ENCODE peak calls at places on chromosome 6, in six cellular contexts. One of them, this sample, is unnamed.

GRCh38 chr6:141467881-141468280 is 664.8 kb upstream of the GJE1 start:
- DNase-seq in mesothelial cell of epicardium: no peak
- DNase-seq in osteoblast: no peak
- DNase-seq in HFF-Myc: no peak
- DNase-seq in coronary artery: no peak
- DNase-seq in lower leg skin: no peak
- DNase-seq in this sample: no peak

GRCh38 chr6:161033667-161034066 is 42.1 kb downstream of the MAP3K4 start:
- DNase-seq in osteoblast: no peak
- DNase-seq in mesothelial cell of epicardium: no peak
- DNase-seq in coronary artery: no peak
- DNase-seq in lower leg skin: no peak
- DNase-seq in HFF-Myc: no peak
- DNase-seq in this sample: no peak

GRCh38 chr6:169799474-169799926 is 48.1 kb downstream of the ERMARD start:
- DNase-seq in lower leg skin: no peak
- DNase-seq in osteoblast: no peak
- DNase-seq in coronary artery: no peak
- DNase-seq in mesothelial cell of epicardium: no peak
- DNase-seq in HFF-Myc: no peak
- DNase-seq in this sample: no peak

GRCh38 chr6:51466427-51466826 is 621.0 kb downstream of the PKHD1 start:
- DNase-seq in HFF-Myc: no peak
- DNase-seq in mesothelial cell of epicardium: no peak
- DNase-seq in coronary artery: no peak
- DNase-seq in lower leg skin: no peak
- DNase-seq in osteoblast: no peak
- DNase-seq in this sample: no peak

GRCh38 chr6:146289816-146290588 is 253.6 kb upstream of the RAB32 start:
- DNase-seq in coronary artery: no peak
- DNase-seq in HFF-Myc: peak; percentile 82
- DNase-seq in mesothelial cell of epicardium: no peak
- DNase-seq in osteoblast: peak; percentile 60
- DNase-seq in lower leg skin: peak; percentile 61
- DNase-seq in this sample: no peak

GRCh38 chr6:36735110-36735971 is 37.7 kb downstream of the RAB44 start:
- DNase-seq in lower leg skin: peak; percentile 75
- DNase-seq in osteoblast: peak; percentile 97
- DNase-seq in mesothelial cell of epicardium: no peak
- DNase-seq in HFF-Myc: peak; percentile 33
- DNase-seq in coronary artery: peak; percentile 93
- DNase-seq in this sample: no peak

GRCh38 chr6:74870403-74870802 is 335.4 kb downstream of the COL12A1 start:
- DNase-seq in osteoblast: no peak
- DNase-seq in mesothelial cell of epicardium: no peak
- DNase-seq in lower leg skin: no peak
- DNase-seq in HFF-Myc: no peak
- DNase-seq in coronary artery: no peak
- DNase-seq in this sample: no peak

GRCh38 chr6:151141685-151142084 is 98.1 kb upstream of the AKAP12 start:
- DNase-seq in lower leg skin: no peak
- DNase-seq in coronary artery: no peak
- DNase-seq in osteoblast: no peak
- DNase-seq in HFF-Myc: no peak
- DNase-seq in mesothelial cell of epicardium: no peak
- DNase-seq in this sample: no peak

GRCh38 chr6:166005846-166006592 is 161.6 kb downstream of the TBXT start:
- DNase-seq in lower leg skin: no peak
- DNase-seq in coronary artery: no peak
- DNase-seq in HFF-Myc: no peak
- DNase-seq in mesothelial cell of epicardium: peak; percentile 47
- DNase-seq in osteoblast: peak; percentile 94
- DNase-seq in this sample: peak; percentile 36

GRCh38 chr6:81838031-81838430 is 85.5 kb upstream of the TENT5A start:
- DNase-seq in mesothelial cell of epicardium: no peak
- DNase-seq in HFF-Myc: no peak
- DNase-seq in coronary artery: no peak
- DNase-seq in lower leg skin: no peak
- DNase-seq in osteoblast: no peak
- DNase-seq in this sample: no peak

GRCh38 chr6:166650824-166651223 is 23.8 kb upstream of the RPS6KA2 start:
- DNase-seq in lower leg skin: no peak
- DNase-seq in mesothelial cell of epicardium: no peak
- DNase-seq in coronary artery: peak; percentile 22
- DNase-seq in osteoblast: no peak
- DNase-seq in HFF-Myc: no peak
- DNase-seq in this sample: no peak

GRCh38 chr6:113855500-113856010 is 1.6 kb upstream of the MARCKS start:
- DNase-seq in HFF-Myc: no peak
- DNase-seq in osteoblast: peak; percentile 81
- DNase-seq in coronary artery: peak; percentile 74
- DNase-seq in lower leg skin: peak; percentile 23
- DNase-seq in mesothelial cell of epicardium: no peak
- DNase-seq in this sample: no peak

GRCh38 chr6:87366428-87366827 is 21.8 kb downstream of the C6orf163 start:
- DNase-seq in lower leg skin: no peak
- DNase-seq in HFF-Myc: no peak
- DNase-seq in coronary artery: no peak
- DNase-seq in osteoblast: no peak
- DNase-seq in mesothelial cell of epicardium: no peak
- DNase-seq in this sample: no peak

GRCh38 chr6:44563397-44563796 is 175.9 kb downstream of the CDC5L start:
- DNase-seq in lower leg skin: no peak
- DNase-seq in mesothelial cell of epicardium: no peak
- DNase-seq in coronary artery: peak; percentile 66
- DNase-seq in osteoblast: peak; percentile 41
- DNase-seq in HFF-Myc: no peak
- DNase-seq in this sample: no peak

GRCh38 chr6:145551164-145551563 is 184.2 kb downstream of the EPM2A start:
- DNase-seq in coronary artery: no peak
- DNase-seq in HFF-Myc: no peak
- DNase-seq in lower leg skin: no peak
- DNase-seq in osteoblast: no peak
- DNase-seq in mesothelial cell of epicardium: no peak
- DNase-seq in this sample: no peak

GRCh38 chr6:32529697-32530429 is at the start of gene HLA-DRB5:
- DNase-seq in mesothelial cell of epicardium: no peak
- DNase-seq in coronary artery: no peak
- DNase-seq in lower leg skin: peak; percentile 12
- DNase-seq in osteoblast: no peak
- DNase-seq in HFF-Myc: no peak
- DNase-seq in this sample: no peak

GRCh38 chr6:74574794-74575193 is 631.1 kb downstream of the COL12A1 start:
- DNase-seq in lower leg skin: no peak
- DNase-seq in mesothelial cell of epicardium: no peak
- DNase-seq in coronary artery: no peak
- DNase-seq in osteoblast: no peak
- DNase-seq in HFF-Myc: no peak
- DNase-seq in this sample: no peak

GRCh38 chr6:110255356-110255755 is 75.1 kb downstream of the CDC40 start:
- DNase-seq in mesothelial cell of epicardium: no peak
- DNase-seq in lower leg skin: no peak
- DNase-seq in coronary artery: no peak
- DNase-seq in HFF-Myc: peak; percentile 14
- DNase-seq in osteoblast: peak; percentile 58
- DNase-seq in this sample: peak; percentile 43

GRCh38 chr6:144285798-144286502 is 815 bp downstream of the UTRN start:
- DNase-seq in coronary artery: peak; percentile 93
- DNase-seq in mesothelial cell of epicardium: peak; percentile 37
- DNase-seq in HFF-Myc: no peak
- DNase-seq in osteoblast: peak; percentile 87
- DNase-seq in lower leg skin: peak; percentile 68
- DNase-seq in this sample: peak; percentile 51

GRCh38 chr6:165766457-165766856 is 103.4 kb upstream of the PDE10A start:
- DNase-seq in osteoblast: no peak
- DNase-seq in mesothelial cell of epicardium: no peak
- DNase-seq in coronary artery: no peak
- DNase-seq in lower leg skin: no peak
- DNase-seq in HFF-Myc: no peak
- DNase-seq in this sample: no peak

GRCh38 chr6:131167773-131168172 is 32.5 kb downstream of the AKAP7 start:
- DNase-seq in mesothelial cell of epicardium: no peak
- DNase-seq in coronary artery: no peak
- DNase-seq in osteoblast: no peak
- DNase-seq in HFF-Myc: no peak
- DNase-seq in lower leg skin: no peak
- DNase-seq in this sample: no peak
- TF ChIP-seq CTCF in mesothelial cell of epicardium: no peak
- TF ChIP-seq CTCF in coronary artery: no peak
- TF ChIP-seq CTCF in osteoblast: peak; percentile 20
- TF ChIP-seq CTCF in HFF-Myc: no peak
- TF ChIP-seq CTCF in lower leg skin: no peak
- TF ChIP-seq CTCF in this sample: peak; percentile 9

GRCh38 chr6:12158686-12159415 is 131.3 kb upstream of the EDN1 start:
- DNase-seq in osteoblast: no peak
- DNase-seq in mesothelial cell of epicardium: no peak
- DNase-seq in HFF-Myc: no peak
- DNase-seq in coronary artery: no peak
- DNase-seq in lower leg skin: no peak
- DNase-seq in this sample: no peak
- TF ChIP-seq CTCF in osteoblast: no peak
- TF ChIP-seq CTCF in mesothelial cell of epicardium: no peak
- TF ChIP-seq CTCF in HFF-Myc: no peak
- TF ChIP-seq CTCF in coronary artery: no peak
- TF ChIP-seq CTCF in lower leg skin: no peak
- TF ChIP-seq CTCF in this sample: peak; percentile 13

GRCh38 chr6:4844108-4844507 is 67.9 kb downstream of the CDYL start:
- DNase-seq in HFF-Myc: no peak
- DNase-seq in coronary artery: no peak
- DNase-seq in mesothelial cell of epicardium: no peak
- DNase-seq in osteoblast: no peak
- DNase-seq in lower leg skin: no peak
- DNase-seq in this sample: no peak
- TF ChIP-seq CTCF in HFF-Myc: peak; percentile 43
- TF ChIP-seq CTCF in coronary artery: no peak
- TF ChIP-seq CTCF in mesothelial cell of epicardium: no peak
- TF ChIP-seq CTCF in osteoblast: peak; percentile 9
- TF ChIP-seq CTCF in lower leg skin: no peak
- TF ChIP-seq CTCF in this sample: no peak

GRCh38 chr6:43383021-43383667 is 13.7 kb upstream of the ZNF318 start:
- DNase-seq in mesothelial cell of epicardium: no peak
- DNase-seq in lower leg skin: no peak
- DNase-seq in osteoblast: peak; percentile 87
- DNase-seq in HFF-Myc: no peak
- DNase-seq in coronary artery: no peak
- DNase-seq in this sample: no peak

GRCh38 chr6:43389713-43390265 is 20.3 kb upstream of the ZNF318 start:
- DNase-seq in coronary artery: no peak
- DNase-seq in mesothelial cell of epicardium: no peak
- DNase-seq in HFF-Myc: no peak
- DNase-seq in lower leg skin: no peak
- DNase-seq in osteoblast: no peak
- DNase-seq in this sample: no peak

GRCh38 chr6:43391448-43392031 is 22.1 kb upstream of the ZNF318 start:
- DNase-seq in HFF-Myc: no peak
- DNase-seq in mesothelial cell of epicardium: no peak
- DNase-seq in coronary artery: no peak
- DNase-seq in osteoblast: no peak
- DNase-seq in lower leg skin: no peak
- DNase-seq in this sample: no peak

GRCh38 chr6:43386492-43386891 is 17.0 kb upstream of the ZNF318 start:
- DNase-seq in osteoblast: no peak
- DNase-seq in HFF-Myc: no peak
- DNase-seq in mesothelial cell of epicardium: no peak
- DNase-seq in lower leg skin: no peak
- DNase-seq in coronary artery: no peak
- DNase-seq in this sample: no peak
- TF ChIP-seq CTCF in osteoblast: peak; percentile 51
- TF ChIP-seq CTCF in HFF-Myc: peak; percentile 9
- TF ChIP-seq CTCF in mesothelial cell of epicardium: peak; percentile 49
- TF ChIP-seq CTCF in lower leg skin: no peak
- TF ChIP-seq CTCF in coronary artery: no peak
- TF ChIP-seq CTCF in this sample: peak; percentile 54